ENCODE peak calls at places on chromosomes 2 and 18, in ten cellular contexts. L, T, I, R, Z, P, S, K, F and H are unnamed samples.

GRCh38 chr2:37858197-37858711 is 66.8 kb upstream of the RMDN2 start:
- DNase-seq in I (no peak), P (peak; percentile 48), T (no peak), S (peak; percentile 27), R (peak; percentile 57), L (no peak), Z (no peak), F (peak; percentile 15), K (peak; percentile 19), H (no peak)

GRCh38 chr2:61177727-61178549 is 15.9 kb downstream of the C2orf74 start:
- DNase-seq in T (peak; percentile 67), Z (peak; percentile 57), R (no peak), L (peak; percentile 67), F (peak; percentile 35), P (peak; percentile 33), I (peak; percentile 77), S (no peak), K (peak; percentile 27), H (no peak)

GRCh38 chr18:10518595-10519273 is 7.1 kb upstream of the NAPG start:
- DNase-seq in S (no peak), T (no peak), Z (peak; percentile 56), K (no peak), L (peak; percentile 53), P (peak; percentile 61), I (no peak), F (peak; percentile 27), R (no peak), H (no peak)

GRCh38 chr2:179137191-179137590 is 87.3 kb upstream of the CCDC141 start:
- DNase-seq in L (no peak), F (no peak), P (no peak), I (no peak), K (no peak), S (no peak), Z (no peak), T (no peak), R (no peak), H (no peak)

GRCh38 chr2:197571622-197572271 is 55.9 kb downstream of the MOB4 start:
- DNase-seq in K (peak; percentile 70), R (no peak), L (no peak), I (no peak), S (peak; percentile 58), T (no peak), Z (no peak), F (no peak), P (peak; percentile 81), H (peak; percentile 10)

GRCh38 chr2:113181491-113182051 is 7.8 kb downstream of the PSD4 start:
- DNase-seq in I (no peak), S (no peak), T (no peak), Z (no peak), F (no peak), P (no peak), K (no peak), L (no peak), R (no peak), H (no peak)

GRCh38 chr2:219308142-219309093 is 783 bp downstream of the PTPRN start:
- DNase-seq in S (peak; percentile 56), T (no peak), R (no peak), L (peak; percentile 83), K (peak; percentile 68), I (no peak), Z (peak; percentile 63), F (peak; percentile 53), P (peak; percentile 82), H (no peak)

GRCh38 chr18:56068030-56068671 is 480.2 kb upstream of the TCF4 start:
- DNase-seq in F (no peak), S (no peak), I (no peak), K (no peak), Z (no peak), R (no peak), T (no peak), L (no peak), P (peak; percentile 56), H (peak; percentile 47)

GRCh38 chr2:237613679-237614078 is 13.7 kb upstream of the LRRFIP1 start:
- DNase-seq in K (no peak), L (no peak), I (no peak), T (no peak), F (no peak), S (no peak), R (no peak), Z (no peak), P (no peak), H (no peak)

GRCh38 chr2:237612527-237613357 is 14.6 kb upstream of the LRRFIP1 start:
- DNase-seq in K (no peak), T (no peak), L (no peak), I (no peak), S (no peak), P (no peak), F (no peak), R (no peak), Z (no peak), H (no peak)

GRCh38 chr2:237616373-237617304 is 10.7 kb upstream of the LRRFIP1 start:
- DNase-seq in S (peak; percentile 83), F (no peak), P (peak; percentile 94), K (no peak), I (peak; percentile 65), T (no peak), L (no peak), Z (no peak), R (peak; percentile 66), H (peak; percentile 69)

GRCh38 chr2:237615631-237616249 is 11.6 kb upstream of the LRRFIP1 start:
- DNase-seq in L (no peak), R (no peak), Z (no peak), P (no peak), I (no peak), T (no peak), F (no peak), K (no peak), S (no peak), H (no peak)

DNA sequence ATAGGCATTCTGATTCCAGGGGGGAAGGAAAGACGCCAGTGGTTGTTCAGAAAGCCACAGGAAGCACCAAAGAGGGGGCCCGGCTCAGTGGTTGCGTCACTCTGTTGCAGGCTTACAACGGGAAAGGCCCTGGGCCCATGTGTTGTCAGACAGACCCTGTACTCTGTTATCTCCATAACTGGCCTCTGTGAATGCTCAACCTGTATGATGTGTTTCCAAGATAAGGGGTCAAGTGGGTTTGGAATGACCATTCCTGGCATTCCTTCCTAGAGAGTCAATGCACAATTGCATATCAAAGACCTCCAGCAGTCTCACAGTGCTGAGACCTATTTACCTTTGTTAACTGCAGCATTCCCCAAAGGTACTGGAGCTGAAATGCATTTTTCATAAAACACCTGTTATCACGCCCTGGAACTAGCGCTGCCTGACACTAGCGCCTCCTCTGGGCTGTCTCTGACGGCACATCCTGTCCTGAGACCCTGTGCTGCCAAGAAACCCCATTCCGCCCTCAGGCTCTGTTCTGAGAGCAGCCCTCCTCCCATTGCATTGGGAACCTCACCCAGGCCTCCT is 13.2 kb upstream of the LRRFIP1 start:
- DNase-seq in I (peak; percentile 70), T (no peak), R (no peak), F (no peak), K (peak; percentile 35), P (no peak), Z (no peak), S (no peak), L (peak; percentile 82), H (no peak)
- TF ChIP-seq CTCF in I (no peak), T (no peak), R (peak; percentile 20), F (no peak), K (no peak), P (no peak), Z (no peak), S (no peak), L (peak; percentile 22), H (no peak)

GRCh38 chr2:118842687-118843491 is 4.6 kb downstream of the EN1 start:
- DNase-seq in P (peak; percentile 17), L (no peak), T (no peak), Z (no peak), F (no peak), K (no peak), I (no peak), R (no peak), S (no peak), H (no peak)
- H3K4me3 ChIP-seq in P (no peak overlapping the region), L (no peak overlapping the region), T (peak overlapping the region; percentile 10), Z (peak overlapping the region; percentile 38), F (no peak overlapping the region), K (no peak overlapping the region), I (peak overlapping the region; percentile 60), R (no peak overlapping the region), S (no peak overlapping the region), H (no peak overlapping the region)

GRCh38 chr2:100320547-100321180 is 1.6 kb downstream of the LONRF2 start:
- DNase-seq in K (peak; percentile 50), R (no peak), L (no peak), S (no peak), F (no peak), I (no peak), T (no peak), P (no peak), Z (no peak), H (no peak)

GRCh38 chr2:100321881-100322820 is at the start of gene LONRF2:
- DNase-seq in T (no peak), P (no peak), R (no peak), S (no peak), Z (peak; percentile 67), F (no peak), I (no peak), L (no peak), K (peak; percentile 60), H (no peak)

GRCh38 chr2:100317634-100318033 is 4.7 kb downstream of the LONRF2 start:
- DNase-seq in F (no peak), Z (no peak), L (no peak), I (no peak), K (peak; percentile 18), P (peak; percentile 4), T (no peak), S (no peak), R (no peak), H (no peak)

DNA sequence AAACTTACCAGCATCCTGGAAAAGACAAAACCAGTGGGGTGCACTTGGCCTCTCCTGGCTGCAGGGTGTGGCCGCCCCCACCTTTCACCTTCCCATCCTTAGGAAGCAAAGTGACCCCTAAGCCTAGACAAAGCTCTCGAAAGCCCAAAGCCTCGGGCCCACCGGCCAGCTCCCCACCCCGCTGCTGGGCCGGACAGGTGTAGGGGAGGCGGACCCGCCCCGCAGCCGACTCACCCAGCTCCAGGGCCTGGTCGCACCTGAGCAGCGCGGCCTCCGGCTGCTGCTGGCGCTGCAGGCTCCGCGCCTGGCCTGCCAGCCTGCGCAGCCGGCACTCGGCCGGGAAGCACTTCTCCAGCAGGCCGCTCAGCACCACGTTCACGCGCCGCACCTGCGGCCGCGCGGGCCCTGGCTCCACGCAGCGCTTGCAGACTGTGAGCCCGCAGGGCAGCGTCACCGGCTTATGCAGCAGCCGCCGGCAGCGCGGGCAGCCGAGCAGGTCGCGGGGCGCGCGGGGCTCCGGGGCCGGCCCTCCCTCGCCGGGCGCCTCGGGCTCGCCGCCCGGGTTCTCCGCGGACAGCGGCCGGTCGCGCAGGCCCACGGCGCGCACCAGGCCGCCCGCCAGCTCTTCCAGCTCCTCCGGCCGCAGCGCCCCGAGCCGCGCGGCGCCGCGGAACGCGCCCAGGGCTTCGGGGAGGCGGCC is 970 bp downstream of the LONRF2 start:
- DNase-seq in R (no peak), Z (peak; percentile 72), F (no peak), I (no peak), K (peak; percentile 77), T (no peak), S (peak; percentile 10), P (peak; percentile 15), L (no peak), H (no peak)
- TF ChIP-seq CTCF in R (no peak), Z (peak; percentile 40), F (no peak), I (peak; percentile 14), K (peak; percentile 26), T (no peak), S (no peak), P (no peak), L (no peak), H (no peak)

DNA sequence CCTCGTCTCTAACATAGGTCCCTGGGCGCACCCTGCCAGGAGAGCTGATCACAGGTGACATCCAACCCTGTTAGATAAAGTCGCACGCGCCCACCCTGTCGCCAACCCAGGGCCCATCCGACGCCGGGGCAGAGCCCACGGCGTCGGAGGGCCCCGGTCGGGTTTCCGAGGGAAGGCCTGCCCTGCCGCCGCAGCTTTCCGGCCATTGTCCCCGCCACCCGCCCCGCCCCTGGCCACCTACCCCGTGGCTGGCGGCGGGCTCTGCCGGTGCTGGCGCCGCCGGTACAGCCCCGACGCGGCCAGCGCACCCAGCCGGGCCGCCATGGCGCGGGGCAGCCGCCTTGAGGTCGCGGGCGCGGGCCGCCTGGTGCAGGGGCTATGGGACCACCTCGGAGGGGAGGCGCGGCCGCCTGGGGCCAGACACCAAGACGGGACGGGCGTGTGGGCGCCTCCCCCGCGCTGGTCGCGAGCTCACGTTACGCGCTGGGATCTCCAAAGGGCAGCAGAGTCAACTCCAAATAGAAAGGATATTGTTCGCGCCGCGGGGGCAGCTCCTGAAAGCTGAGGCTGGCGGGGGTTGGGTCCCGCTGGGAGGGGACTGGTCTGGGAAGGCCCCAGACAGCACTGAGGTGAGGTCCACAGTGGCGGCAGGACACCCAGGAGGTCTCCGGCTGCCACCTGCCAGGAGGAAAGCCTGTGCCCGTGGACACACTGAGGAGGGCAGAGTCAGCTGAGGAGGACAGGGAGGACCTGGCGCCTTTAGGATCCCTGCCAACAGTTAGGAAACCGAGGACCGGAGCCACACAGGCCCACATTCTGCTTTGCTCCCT is 11.1 kb downstream of the LIMS2 start:
- DNase-seq in T (no peak), I (peak; percentile 74), Z (peak; percentile 59), S (no peak), P (no peak), R (no peak), F (peak; percentile 7), L (no peak), K (no peak), H (no peak)
- H3K4me3 ChIP-seq in T (peak overlapping the region; percentile 3), I (peak overlapping the region; percentile 71), Z (peak overlapping the region; percentile 48), S (no peak overlapping the region), P (no peak overlapping the region), R (peak overlapping the region; percentile 14), F (peak overlapping the region; percentile 29), L (no peak overlapping the region), K (no peak overlapping the region), H (no peak overlapping the region)